ENCODE peak calls at places on chromosomes 7 and 10, in ten cellular contexts. M, S, F, H, X, I, D, Q, N and Z are unnamed samples.

GRCh38 chr7:44887293-44887692 is 2.0 kb upstream of the PURB start:
- DNase-seq in M (no peak), S (no peak), F (no peak), H (no peak), X (no peak), I (no peak), D (no peak), Q (no peak), N (no peak), Z (no peak)

GRCh38 chr7:128209229-128210035 is 31.6 kb upstream of the LEP start:
- DNase-seq in M (peak), S (peak), F (no peak), H (peak), X (peak), I (peak), D (peak), Q (peak), N (peak), Z (peak)

GRCh38 chr7:79778786-79779382 is 325.4 kb upstream of the MAGI2 start:
- DNase-seq in M (no peak), S (no peak), F (no peak), H (peak), X (peak), I (peak), D (no peak), Q (no peak), N (no peak), Z (no peak)

GRCh38 chr10:21961847-21962246 is 41.7 kb downstream of the DNAJC1 start:
- DNase-seq in M (no peak), S (no peak), F (no peak), H (no peak), X (peak), I (peak), D (no peak), Q (no peak), N (no peak), Z (no peak)

GRCh38 chr10:48677625-48678024 is 7.0 kb upstream of the WDFY4 start:
- DNase-seq in M (no peak), S (no peak), F (no peak), H (no peak), X (no peak), I (no peak), D (no peak), Q (no peak), N (no peak), Z (no peak)

GRCh38 chr10:128927821-128928220 is 539.2 kb upstream of the MGMT start:
- DNase-seq in M (no peak), S (no peak), F (no peak), H (no peak), X (no peak), I (no peak), D (no peak), Q (no peak), N (no peak), Z (no peak)

GRCh38 chr7:927031-927671 is 27.3 kb downstream of the ADAP1 start:
- DNase-seq in M (no peak), S (no peak), F (no peak), H (no peak), X (no peak), I (no peak), D (peak), Q (no peak), N (no peak), Z (no peak)

GRCh38 chr10:35565602-35566061 is 39.5 kb upstream of the GJD4 start:
- DNase-seq in M (no peak), S (no peak), F (no peak), H (no peak), X (peak), I (peak), D (no peak), Q (no peak), N (no peak), Z (no peak)

GRCh38 chr7:36441344-36442022 is 51.8 kb downstream of the ANLN start:
- DNase-seq in M (no peak), S (no peak), F (no peak), H (no peak), X (no peak), I (no peak), D (no peak), Q (no peak), N (no peak), Z (no peak)

GRCh38 chr7:107077699-107078516 is 33.4 kb downstream of the PRKAR2B start:
- DNase-seq in M (no peak), S (no peak), F (no peak), H (no peak), X (no peak), I (no peak), D (no peak), Q (no peak), N (no peak), Z (no peak)

GRCh38 chr10:44383749-44384600 is 922 bp downstream of the CXCL12 start:
- DNase-seq in M (no peak), S (no peak), F (no peak), H (peak), X (peak), I (peak), D (no peak), Q (peak), N (no peak), Z (no peak)

GRCh38 chr7:158754746-158755444 is 50.3 kb upstream of the NCAPG2 start:
- DNase-seq in M (no peak), S (no peak), F (no peak), H (no peak), X (peak), I (peak), D (no peak), Q (no peak), N (no peak), Z (no peak)

GRCh38 chr10:58465641-58466040 is 47.0 kb upstream of the BICC1 start:
- DNase-seq in M (no peak), S (no peak), F (no peak), H (no peak), X (no peak), I (no peak), D (no peak), Q (no peak), N (no peak), Z (no peak)

GRCh38 chr7:70392282-70392681 is 739.7 kb upstream of the GALNT17 start:
- DNase-seq in M (no peak), S (no peak), F (no peak), H (peak), X (no peak), I (no peak), D (no peak), Q (no peak), N (no peak), Z (no peak)

GRCh38 chr7:131563918-131564317 is 7.5 kb upstream of the PODXL start:
- DNase-seq in M (no peak), S (no peak), F (no peak), H (no peak), X (no peak), I (no peak), D (no peak), Q (no peak), N (no peak), Z (no peak)

GRCh38 chr7:141416691-141417268 is 134.4 kb upstream of the AGK start:
- DNase-seq in M (no peak), S (no peak), F (no peak), H (no peak), X (no peak), I (no peak), D (no peak), Q (no peak), N (no peak), Z (no peak)

GRCh38 chr10:98316661-98317060 is 48.7 kb upstream of the LOXL4 start:
- DNase-seq in M (no peak), S (no peak), F (no peak), H (no peak), X (peak), I (peak), D (no peak), Q (no peak), N (no peak), Z (peak)

GRCh38 chr10:27998954-27999275 is at the start of gene ODAD2:
- DNase-seq in M (no peak), S (no peak), F (no peak), H (no peak), X (no peak), I (no peak), D (no peak), Q (no peak), N (no peak), Z (no peak)

GRCh38 chr7:17325364-17325763 is 26.9 kb downstream of the AHR start:
- DNase-seq in M (no peak), S (no peak), F (no peak), H (no peak), X (no peak), I (peak), D (no peak), Q (no peak), N (no peak), Z (no peak)

GRCh38 chr7:94440460-94441039 is 45.9 kb downstream of the COL1A2 start:
- DNase-seq in M (no peak), S (no peak), F (no peak), H (no peak), X (no peak), I (peak), D (no peak), Q (no peak), N (no peak), Z (no peak)

GRCh38 chr7:112439476-112439875 is 10.8 kb upstream of the IFRD1 start:
- DNase-seq in M (no peak), S (no peak), F (no peak), H (no peak), X (no peak), I (no peak), D (no peak), Q (no peak), N (no peak), Z (no peak)

GRCh38 chr10:98242823-98243222 is 25.2 kb downstream of the LOXL4 start:
- DNase-seq in M (no peak), S (no peak), F (no peak), H (no peak), X (peak), I (peak), D (no peak), Q (no peak), N (no peak), Z (no peak)

GRCh38 chr10:87752571-87752970 is 65.5 kb downstream of the ATAD1 start:
- DNase-seq in M (no peak), S (no peak), F (no peak), H (peak), X (peak), I (peak), D (no peak), Q (peak), N (no peak), Z (no peak)

GRCh38 chr7:47600199-47601118 is 18.5 kb upstream of the TNS3 start:
- DNase-seq in M (no peak), S (no peak), F (no peak), H (peak), X (peak), I (peak), D (no peak), Q (no peak), N (no peak), Z (peak)

GRCh38 chr10:45589009-45589408 is 83.6 kb downstream of the ZFAND4 start:
- DNase-seq in M (no peak), S (no peak), F (no peak), H (no peak), X (no peak), I (no peak), D (no peak), Q (no peak), N (no peak), Z (no peak)

GRCh38 chr10:100019824-100020160 is 10.0 kb upstream of the DNMBP start:
- DNase-seq in M (no peak), S (no peak), F (no peak), H (no peak), X (no peak), I (no peak), D (no peak), Q (no peak), N (no peak), Z (no peak)

GRCh38 chr7:1814089-1814811 is 144.2 kb downstream of the ELFN1 start:
- DNase-seq in M (no peak), S (no peak), F (no peak), H (no peak), X (no peak), I (no peak), D (no peak), Q (no peak), N (no peak), Z (no peak)

GRCh38 chr10:30709229-30709628 is 79.7 kb upstream of the LYZL2 start:
- DNase-seq in M (no peak), S (no peak), F (no peak), H (no peak), X (no peak), I (no peak), D (no peak), Q (no peak), N (no peak), Z (no peak)

GRCh38 chr10:61781969-61782403 is 119.3 kb downstream of the CABCOCO1 start:
- DNase-seq in M (no peak), S (peak), F (no peak), H (no peak), X (no peak), I (peak), D (no peak), Q (no peak), N (no peak), Z (no peak)

GRCh38 chr10:124656113-124656490 is 88.1 kb downstream of the FAM53B start:
- DNase-seq in M (no peak), S (no peak), F (no peak), H (no peak), X (no peak), I (no peak), D (no peak), Q (no peak), N (no peak), Z (no peak)